ENCODE peak calls at places on chromosomes 1 and 21, in five cellular contexts. One of them, this sample, is unnamed.

GRCh38 chr1:115069186-115069585 is 20.1 kb downstream of the TSPAN2 start:
- DNase-seq in glutamatergic neuron: no peak
- DNase-seq in dorsolateral prefrontal cortex: no peak
- DNase-seq in WTC11: no peak
- DNase-seq in stomach: no peak
- DNase-seq in this sample: no peak

GRCh38 chr1:231233735-231234417 is 7.1 kb upstream of the GNPAT start:
- DNase-seq in dorsolateral prefrontal cortex: no peak
- DNase-seq in stomach: peak
- DNase-seq in glutamatergic neuron: no peak
- DNase-seq in WTC11: no peak
- DNase-seq in this sample: no peak

GRCh38 chr1:235642021-235642942 is 7.3 kb downstream of the GNG4 start:
- DNase-seq in WTC11: peak
- DNase-seq in stomach: peak
- DNase-seq in dorsolateral prefrontal cortex: no peak
- DNase-seq in glutamatergic neuron: no peak
- DNase-seq in this sample: peak

GRCh38 chr1:31787786-31788137 is 23.6 kb upstream of the ADGRB2 start:
- DNase-seq in glutamatergic neuron: no peak
- DNase-seq in WTC11: no peak
- DNase-seq in dorsolateral prefrontal cortex: peak
- DNase-seq in stomach: no peak
- DNase-seq in this sample: no peak

GRCh38 chr1:89557954-89558353 is 33.3 kb downstream of the LRRC8B start:
- DNase-seq in stomach: no peak
- DNase-seq in glutamatergic neuron: no peak
- DNase-seq in WTC11: no peak
- DNase-seq in dorsolateral prefrontal cortex: no peak
- DNase-seq in this sample: no peak

GRCh38 chr1:208026880-208027438 is 116.0 kb upstream of the CD34 start:
- DNase-seq in WTC11: no peak
- DNase-seq in stomach: no peak
- DNase-seq in dorsolateral prefrontal cortex: no peak
- DNase-seq in glutamatergic neuron: no peak
- DNase-seq in this sample: no peak

GRCh38 chr1:2463396-2463795 is 12.7 kb upstream of the PLCH2 start:
- DNase-seq in glutamatergic neuron: no peak
- DNase-seq in dorsolateral prefrontal cortex: no peak
- DNase-seq in WTC11: no peak
- DNase-seq in stomach: no peak
- DNase-seq in this sample: no peak

GRCh38 chr1:3483801-3484444 is 29.5 kb downstream of the ARHGEF16 start:
- DNase-seq in stomach: peak
- DNase-seq in dorsolateral prefrontal cortex: no peak
- DNase-seq in glutamatergic neuron: peak
- DNase-seq in WTC11: peak
- DNase-seq in this sample: no peak

DNA sequence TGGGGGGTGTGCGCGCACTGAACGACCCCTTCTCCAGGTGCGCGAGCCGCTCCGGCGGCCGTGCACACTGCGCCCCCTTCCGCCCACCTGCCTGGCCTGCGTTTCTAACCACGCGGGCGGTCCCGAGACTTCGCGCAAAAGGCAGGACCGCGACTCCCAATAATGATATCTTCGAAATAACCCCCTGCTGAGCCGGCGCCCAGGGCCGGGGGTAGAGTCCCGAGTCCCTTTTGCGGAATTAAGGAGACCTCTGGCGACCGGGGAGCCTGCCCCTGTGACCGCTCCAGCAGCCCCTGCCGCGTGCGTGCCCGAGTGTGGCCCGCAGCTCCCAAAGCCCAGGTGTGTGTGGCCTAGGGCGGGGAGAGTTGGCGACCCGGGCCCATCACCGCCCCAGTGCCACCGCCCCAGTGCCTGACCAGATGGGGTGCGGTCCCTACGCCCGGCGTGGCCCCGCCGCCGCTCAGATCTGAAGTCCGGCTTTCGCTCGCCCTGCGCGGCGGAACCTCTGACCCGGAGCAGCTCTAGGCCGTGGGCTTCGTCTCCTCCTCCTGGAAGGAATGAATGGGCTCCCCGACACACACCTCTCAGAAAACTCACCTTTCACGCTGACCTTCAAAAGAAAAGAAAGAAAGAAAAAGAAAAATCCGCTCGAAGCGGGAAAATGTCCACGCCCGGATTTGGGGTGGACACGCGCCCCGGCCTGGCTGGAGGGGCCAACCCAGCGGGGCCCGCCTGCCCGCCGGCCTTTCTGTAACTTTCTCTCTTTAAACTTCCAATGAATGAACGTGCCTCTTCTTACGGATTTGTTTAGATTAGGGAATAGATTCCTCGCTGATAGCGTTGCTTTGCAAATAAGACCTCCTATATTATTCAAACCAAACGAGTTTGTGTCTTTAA is 5.5 kb upstream of the SIM2 start:
- DNase-seq in dorsolateral prefrontal cortex: no peak
- DNase-seq in WTC11: peak
- DNase-seq in stomach: no peak
- DNase-seq in glutamatergic neuron: peak
- DNase-seq in this sample: no peak
- TF ChIP-seq CTCF in dorsolateral prefrontal cortex: no peak
- TF ChIP-seq CTCF in WTC11: peak
- TF ChIP-seq CTCF in stomach: no peak
- TF ChIP-seq CTCF in glutamatergic neuron: peak
- TF ChIP-seq CTCF in this sample: peak

GRCh38 chr1:187928288-187928687 is 1099.5 kb downstream of the PLA2G4A start:
- DNase-seq in WTC11: peak
- DNase-seq in dorsolateral prefrontal cortex: peak
- DNase-seq in stomach: no peak
- DNase-seq in glutamatergic neuron: peak
- DNase-seq in this sample: no peak
- TF ChIP-seq CTCF in WTC11: peak
- TF ChIP-seq CTCF in dorsolateral prefrontal cortex: peak
- TF ChIP-seq CTCF in stomach: no peak
- TF ChIP-seq CTCF in glutamatergic neuron: no peak
- TF ChIP-seq CTCF in this sample: peak

DNA sequence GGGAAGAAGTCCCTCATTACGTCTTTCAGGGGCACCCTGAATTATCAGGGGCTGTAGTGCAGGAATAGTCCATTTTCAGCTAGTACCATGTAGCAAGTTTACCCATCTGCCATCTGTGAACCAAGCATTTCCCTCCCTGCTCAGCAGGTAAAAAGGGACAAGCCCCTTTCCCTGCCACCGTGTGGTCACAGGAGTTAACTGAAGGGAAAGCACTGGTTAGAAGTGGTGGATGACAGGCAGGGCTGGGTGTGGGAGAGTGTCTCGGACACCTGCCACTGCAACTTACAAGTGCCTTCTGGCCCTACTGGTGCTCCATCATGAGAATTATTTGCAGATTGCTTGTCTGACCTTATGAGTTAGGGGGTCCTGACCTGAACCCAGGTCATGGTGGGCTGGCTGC is 32.0 kb upstream of the IGSF5 start:
- DNase-seq in WTC11: peak
- DNase-seq in stomach: no peak
- DNase-seq in glutamatergic neuron: no peak
- DNase-seq in dorsolateral prefrontal cortex: no peak
- DNase-seq in this sample: no peak
- TF ChIP-seq CTCF in WTC11: no peak
- TF ChIP-seq CTCF in stomach: no peak
- TF ChIP-seq CTCF in glutamatergic neuron: no peak
- TF ChIP-seq CTCF in dorsolateral prefrontal cortex: no peak
- TF ChIP-seq CTCF in this sample: no peak

DNA sequence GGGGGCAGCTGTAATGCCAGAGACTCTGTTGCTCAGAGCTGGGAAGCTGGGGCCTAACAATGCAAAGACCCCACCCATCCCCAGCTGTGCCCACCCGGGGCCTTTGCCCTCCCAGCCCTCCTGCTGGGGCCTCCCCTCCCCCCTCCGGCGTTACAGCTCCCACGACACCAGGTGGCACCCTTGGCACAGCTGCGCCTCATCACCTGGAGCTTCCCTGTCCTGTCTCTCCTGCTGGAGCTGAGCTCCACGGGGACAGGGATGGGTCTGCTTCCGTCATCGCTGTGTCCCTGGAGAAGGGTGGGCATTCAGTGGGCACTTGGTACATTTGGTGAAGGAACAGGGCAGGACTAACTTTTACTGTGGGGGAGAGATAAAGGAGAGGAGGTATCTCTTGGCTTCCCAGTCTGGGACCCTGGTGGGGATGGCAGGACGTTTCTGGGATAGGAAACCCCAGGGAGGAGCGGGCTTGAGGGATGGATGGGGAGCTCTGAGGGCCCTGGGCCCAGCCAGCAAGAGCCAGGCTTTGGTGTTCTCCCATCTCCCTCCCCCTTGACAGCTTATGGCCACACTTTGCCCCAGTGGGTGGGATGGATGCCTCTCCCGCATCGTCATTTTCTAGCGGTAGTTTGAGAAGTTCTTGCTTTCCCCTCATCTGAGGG is 453.2 kb downstream of the PTPRU start:
- DNase-seq in stomach: no peak
- DNase-seq in glutamatergic neuron: no peak
- DNase-seq in WTC11: no peak
- DNase-seq in dorsolateral prefrontal cortex: no peak
- DNase-seq in this sample: peak
- TF ChIP-seq CTCF in stomach: no peak
- TF ChIP-seq CTCF in glutamatergic neuron: no peak
- TF ChIP-seq CTCF in WTC11: no peak
- TF ChIP-seq CTCF in dorsolateral prefrontal cortex: no peak
- TF ChIP-seq CTCF in this sample: peak

This sample was measured in osteocyte.